ENCODE peak calls at places on chromosomes 16 and 17, in seven cellular contexts. H is H1, Q is SK-N-MC, C is HCT116, F is K562, X is HepG2, S is GM12878. E is an unnamed sample.
A peak's percentile ranks its signal among the peaks of the same experiment; 100 is the strongest.

GRCh38 chr17:12288007-12288406 is 267.3 kb downstream of the MAP2K4 start:
- DNase-seq in H (no peak), Q (no peak), C (no peak), F (no peak), X (no peak), S (no peak), E (no peak)

GRCh38 chr17:10135539-10136257 is 62.7 kb downstream of the GAS7 start:
- DNase-seq in H (no peak), Q (no peak), C (no peak), F (no peak), X (no peak), S (no peak), E (no peak)

GRCh38 chr17:20967776-20968175 is 75.0 kb downstream of the USP22 start:
- DNase-seq in H (no peak), Q (no peak), C (no peak), F (no peak), X (no peak), S (no peak), E (no peak)

GRCh38 chr17:356671-357434 is 4.2 kb upstream of the RPH3AL start:
- DNase-seq in H (no peak), Q (no peak), C (no peak), F (no peak), X (no peak), S (no peak), E (no peak)

GRCh38 chr17:28317965-28318758 is 838 bp upstream of the TMEM97 start:
- DNase-seq in H (peak; percentile 72), Q (no peak), C (no peak), F (peak; percentile 47), X (no peak), S (no peak), E (peak; percentile 6)

GRCh38 chr16:15811416-15811777 is 45.4 kb downstream of the MYH11 start:
- DNase-seq in H (no peak), Q (no peak), C (no peak), F (no peak), X (no peak), S (no peak), E (no peak)

GRCh38 chr17:39929657-39930407 is 2.3 kb downstream of the LRRC3C start:
- DNase-seq in H (no peak), Q (no peak), C (no peak), F (no peak), X (peak; percentile 62), S (no peak), E (no peak)

GRCh38 chr16:67327774-67328173 is 1.2 kb downstream of the LRRC36 start:
- DNase-seq in H (no peak), Q (no peak), C (no peak), F (no peak), X (no peak), S (no peak), E (no peak)

GRCh38 chr17:80826955-80827645 is 164.5 kb upstream of the CHMP6 start:
- DNase-seq in H (no peak), Q (no peak), C (no peak), F (no peak), X (no peak), S (no peak), E (peak; percentile 95)

GRCh38 chr16:275786-276232 is at the start of gene RGS11:
- DNase-seq in H (no peak), Q (no peak), C (no peak), F (no peak), X (no peak), S (no peak), E (no peak)

GRCh38 chr16:66525396-66526180 is 24.3 kb downstream of the TK2 start:
- DNase-seq in H (no peak), Q (no peak), C (no peak), F (no peak), X (no peak), S (no peak), E (no peak)

GRCh38 chr16:9836118-9836736 is 346.0 kb downstream of the GRIN2A start:
- DNase-seq in H (no peak), Q (no peak), C (no peak), F (peak; percentile 39), X (no peak), S (no peak), E (peak; percentile 35)

GRCh38 chr16:74580828-74581227 is 26.1 kb downstream of the GLG1 start:
- DNase-seq in H (no peak), Q (no peak), C (no peak), F (no peak), X (no peak), S (peak; percentile 63), E (no peak)

GRCh38 chr16:81431554-81432353 is 12.9 kb upstream of the CMIP start:
- DNase-seq in H (no peak), Q (no peak), C (no peak), F (no peak), X (peak; percentile 90), S (no peak), E (no peak)

GRCh38 chr17:63622571-63623390 is 564 bp downstream of the MAP3K3 start:
- DNase-seq in H (peak; percentile 73), Q (no peak), C (no peak), F (peak; percentile 72), X (peak; percentile 49), S (no peak), E (peak; percentile 92)

GRCh38 chr16:53068423-53068833 is 13.6 kb downstream of the CHD9 start:
- DNase-seq in H (no peak), Q (no peak), C (no peak), F (no peak), X (no peak), S (no peak), E (no peak)

GRCh38 chr16:78952630-78953029 is 647.9 kb downstream of the MAF start:
- DNase-seq in H (no peak), Q (no peak), C (no peak), F (no peak), X (no peak), S (no peak), E (no peak)

GRCh38 chr17:20155258-20156195 is 146.4 kb downstream of the SPECC1 start:
- DNase-seq in H (peak; percentile 99), Q (peak; percentile 5), C (peak; percentile 87), F (peak; percentile 95), X (peak; percentile 80), S (peak; percentile 91), E (peak; percentile 96)

DNA sequence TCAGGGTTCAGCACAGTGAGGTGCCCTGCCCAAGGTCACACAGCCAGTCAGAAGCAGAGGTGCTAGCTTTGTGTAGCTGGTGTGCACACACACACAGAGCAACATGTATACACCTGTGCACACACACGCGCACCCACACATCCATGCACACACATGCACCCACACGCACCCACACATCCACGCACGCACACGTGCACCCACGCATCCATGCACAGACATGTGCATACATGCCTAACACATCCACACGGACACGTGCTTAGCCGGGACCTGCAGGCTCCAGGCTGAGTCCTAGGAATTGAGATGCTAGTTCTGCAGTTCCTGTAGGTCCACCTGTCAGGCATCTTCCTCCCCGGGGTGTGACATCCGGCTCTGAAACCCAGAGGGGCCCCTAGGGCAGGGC is 13.0 kb upstream of the DPEP1 start:
- DNase-seq in H (no peak), Q (no peak), C (no peak), F (no peak), X (no peak), S (no peak), E (no peak)
- H3K9me3 ChIP-seq in H (no peaks in the 10 kb centered on the region), Q (no peaks in the 10 kb centered on the region), C (no peaks in the 10 kb centered on the region), F (no peaks in the 10 kb centered on the region), X (no peaks in the 10 kb centered on the region), S (no peaks in the 10 kb centered on the region), E (no peaks in the 10 kb centered on the region)

GRCh38 chr17:79361221-79361734 is 249.6 kb downstream of the RBFOX3 start:
- DNase-seq in H (no peak), Q (no peak), C (no peak), F (no peak), X (no peak), S (no peak), E (no peak)

GRCh38 chr17:79364695-79365094 is 246.2 kb downstream of the RBFOX3 start:
- DNase-seq in H (no peak), Q (no peak), C (no peak), F (no peak), X (no peak), S (no peak), E (no peak)

GRCh38 chr17:79363552-79364275 is 247.1 kb downstream of the RBFOX3 start:
- DNase-seq in H (no peak), Q (no peak), C (no peak), F (no peak), X (no peak), S (no peak), E (no peak)

GRCh38 chr17:79362086-79362995 is 248.5 kb downstream of the RBFOX3 start:
- DNase-seq in H (no peak), Q (no peak), C (no peak), F (no peak), X (no peak), S (no peak), E (no peak)

GRCh38 chr17:79362996-79363305 is 247.9 kb downstream of the RBFOX3 start:
- DNase-seq in H (no peak), Q (no peak), C (no peak), F (no peak), X (no peak), S (no peak), E (no peak)
- TF ChIP-seq EZH2 in H (no peak), Q (no peak), C (no peak), F (no peak), X (no peak), S (no peak), E (no peak)

DNA sequence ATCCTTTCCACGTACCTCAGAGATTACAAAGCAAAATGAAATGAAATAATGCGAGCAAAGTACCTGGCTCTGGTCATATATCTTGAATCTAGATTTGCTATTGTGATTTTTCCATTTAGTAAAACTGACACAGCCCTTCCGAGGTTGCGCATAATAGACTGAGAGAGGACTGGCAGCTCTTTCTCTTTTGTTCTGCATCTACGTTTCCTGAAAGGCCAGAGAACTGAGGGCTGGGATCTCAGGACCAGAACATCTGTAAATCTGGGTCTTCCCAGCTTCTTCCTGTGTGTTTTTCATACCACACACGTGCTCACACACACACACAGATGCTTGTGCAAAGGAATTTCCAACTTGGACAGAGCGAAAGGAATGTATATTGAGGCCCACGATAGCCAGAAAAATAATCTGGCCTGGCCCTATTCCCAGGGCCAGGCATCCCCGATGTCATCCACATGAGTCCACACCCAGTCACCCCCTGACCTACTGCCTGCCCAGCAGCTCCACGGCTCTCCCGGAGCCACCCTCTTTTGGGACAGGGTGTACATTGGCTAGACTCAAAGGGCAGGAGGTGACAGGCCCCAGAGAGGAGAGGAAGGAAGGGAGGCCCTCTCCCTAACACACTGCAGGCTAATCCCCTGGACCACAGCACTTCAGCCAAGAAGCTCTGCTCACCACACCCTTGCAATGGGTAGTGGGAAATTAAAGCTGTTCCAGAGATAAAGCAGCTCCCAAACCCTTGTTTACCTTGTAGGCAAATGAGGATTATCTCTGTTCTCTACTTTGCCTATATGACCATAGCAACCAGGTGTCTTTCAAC is 41.8 kb downstream of the NOL11 start:
- DNase-seq in H (no peak), Q (no peak), C (no peak), F (peak; percentile 34), X (no peak), S (no peak), E (no peak)
- TF ChIP-seq POLR2AphosphoS5 in H (no peak), Q (no peak), C (no peak), F (no peak), X (no peak), S (no peak), E (no peak)

GRCh38 chr16:71443714-71444113 is 1.9 kb upstream of the TLE7 start:
- DNase-seq in H (no peak), Q (no peak), C (no peak), F (no peak), X (no peak), S (no peak), E (no peak)

GRCh38 chr16:71453051-71453450 is 9.0 kb downstream of the ZNF23 start:
- DNase-seq in H (no peak), Q (no peak), C (no peak), F (no peak), X (no peak), S (no peak), E (no peak)

GRCh38 chr16:71449020-71449419 is 7.2 kb upstream of the TLE7 start:
- DNase-seq in H (no peak), Q (no peak), C (no peak), F (no peak), X (no peak), S (no peak), E (no peak)

GRCh38 chr16:71448274-71448866 is 6.5 kb upstream of the TLE7 start:
- DNase-seq in H (no peak), Q (no peak), C (no peak), F (no peak), X (no peak), S (no peak), E (no peak)
- H3K9me3 ChIP-seq in H (peaks cover 59% of the 10 kb centered on the region), Q (peaks cover 10% of the 10 kb centered on the region), C (peaks cover 24% of the 10 kb centered on the region), F (peaks cover 26% of the 10 kb centered on the region), X (no peaks in the 10 kb centered on the region), S (peaks cover 48% of the 10 kb centered on the region), E (peaks cover 17% of the 10 kb centered on the region)